ENCODE peak calls at places on chromosome 2, in four cellular contexts. E is spleen; D is cardiac fibroblast; N is CD8-positive, alpha-beta T cell. V is an unnamed sample.

GRCh38 chr2:24123212-24124002 is at the start of the genes FAM228B and PFN4:
- DNase-seq in E (peak; percentile 96), D (peak; percentile 90), N (peak; percentile 64), V (no peak)

GRCh38 chr2:202944403-202944802 is 32.3 kb downstream of the CARF start:
- DNase-seq in E (no peak), D (no peak), N (no peak), V (peak; percentile 24)

GRCh38 chr2:221530653-221531037 is 41.5 kb downstream of the EPHA4 start:
- DNase-seq in E (no peak), D (no peak), N (no peak), V (no peak)

GRCh38 chr2:159229476-159230144 is 56.9 kb downstream of the WDSUB1 start:
- DNase-seq in E (no peak), D (no peak), N (no peak), V (no peak)

GRCh38 chr2:188181439-188181838 is 110.2 kb upstream of the GULP1 start:
- DNase-seq in E (no peak), D (no peak), N (no peak), V (no peak)

GRCh38 chr2:85684806-85685205 is 9.4 kb upstream of the GNLY start:
- DNase-seq in E (no peak), D (no peak), N (no peak), V (no peak)

GRCh38 chr2:30371028-30371708 is 75.9 kb upstream of the LCLAT1 start:
- DNase-seq in E (no peak), D (no peak), N (no peak), V (no peak)

GRCh38 chr2:70553334-70553583 is 367 bp downstream of the TGFA start:
- DNase-seq in E (no peak), D (no peak), N (no peak), V (no peak)

GRCh38 chr2:220215785-220216184 is 588.4 kb downstream of the SLC4A3 start:
- DNase-seq in E (no peak), D (no peak), N (no peak), V (no peak)

GRCh38 chr2:113218283-113219091 is 44.7 kb downstream of the PSD4 start:
- DNase-seq in E (no peak), D (peak; percentile 41), N (no peak), V (no peak)

GRCh38 chr2:185813707-185814106 is 75.1 kb downstream of the FSIP2 start:
- DNase-seq in E (no peak), D (no peak), N (no peak), V (no peak)

GRCh38 chr2:105919826-105920225 is 175.1 kb downstream of the NCK2 start:
- DNase-seq in E (no peak), D (peak; percentile 70), N (peak; percentile 55), V (no peak)

GRCh38 chr2:219596954-219597551 is 604 bp upstream of the STK11IP start:
- DNase-seq in E (no peak), D (peak; percentile 43), N (no peak), V (no peak)

GRCh38 chr2:206116278-206116677 is 30.3 kb upstream of the INO80D start:
- DNase-seq in E (no peak), D (no peak), N (no peak), V (no peak)

GRCh38 chr2:43019536-43020183 is 206.7 kb downstream of the ZFP36L2 start:
- DNase-seq in E (peak; percentile 47), D (no peak), N (no peak), V (no peak)

GRCh38 chr2:136823291-136823690 is 57.9 kb downstream of the THSD7B start:
- DNase-seq in E (no peak), D (no peak), N (no peak), V (no peak)

GRCh38 chr2:100647709-100648108 is 84.9 kb downstream of the PDCL3 start:
- DNase-seq in E (no peak), D (no peak), N (no peak), V (no peak)

GRCh38 chr2:117850015-117850414 is 35.5 kb downstream of the DDX18 start:
- DNase-seq in E (no peak), D (no peak), N (no peak), V (no peak)

GRCh38 chr2:228875152-228875875 is 395.8 kb downstream of the PID1 start:
- DNase-seq in E (no peak), D (peak; percentile 18), N (no peak), V (peak; percentile 20)

GRCh38 chr2:29347774-29348465 is 232.7 kb downstream of the CLIP4 start:
- DNase-seq in E (peak; percentile 13), D (no peak), N (no peak), V (no peak)

GRCh38 chr2:98160574-98160973 is 73.6 kb downstream of the VWA3B start:
- DNase-seq in E (no peak), D (no peak), N (no peak), V (no peak)

GRCh38 chr2:215238485-215239098 is 73.3 kb upstream of the ATIC start:
- DNase-seq in E (no peak), D (peak; percentile 2), N (no peak), V (no peak)

GRCh38 chr2:237806334-237806733 is 7.8 kb downstream of the RBM44 start:
- DNase-seq in E (no peak), D (peak; percentile 62), N (no peak), V (peak; percentile 65)

GRCh38 chr2:239014458-239014857 is 166.6 kb downstream of the TWIST2 start:
- DNase-seq in E (no peak), D (no peak), N (no peak), V (no peak)

GRCh38 chr2:150610670-150611279 is 123.3 kb upstream of the RND3 start:
- DNase-seq in E (no peak), D (peak; percentile 52), N (no peak), V (no peak)

GRCh38 chr2:239774933-239775622 is 250.1 kb downstream of the NDUFA10 start:
- DNase-seq in E (no peak), D (no peak), N (no peak), V (no peak)

GRCh38 chr2:209519911-209520310 is 96.1 kb downstream of the MAP2 start:
- DNase-seq in E (no peak), D (no peak), N (no peak), V (no peak)

GRCh38 chr2:225173909-225174308 is 131.6 kb upstream of the DOCK10 start:
- DNase-seq in E (no peak), D (no peak), N (no peak), V (no peak)

GRCh38 chr2:117470311-117471095 is 344.0 kb upstream of the DDX18 start:
- DNase-seq in E (no peak), D (no peak), N (no peak), V (no peak)

GRCh38 chr2:65850695-65851094 is 418.3 kb upstream of the SPRED2 start:
- DNase-seq in E (no peak), D (no peak), N (no peak), V (no peak)

GRCh38 chr2:229731916-229732315 is 17.6 kb upstream of the DNER start:
- DNase-seq in E (no peak), D (peak; percentile 78), N (no peak), V (no peak)

GRCh38 chr2:199160677-199161465 is 296.9 kb downstream of the SATB2 start:
- DNase-seq in E (no peak), D (peak; percentile 29), N (no peak), V (peak; percentile 67)

GRCh38 chr2:20382965-20383800 is 32.5 kb upstream of the PUM2 start:
- DNase-seq in E (no peak), D (peak; percentile 45), N (no peak), V (no peak)

GRCh38 chr2:8602809-8603208 is 79.0 kb upstream of the ID2 start:
- DNase-seq in E (no peak), D (no peak), N (no peak), V (no peak)

GRCh38 chr2:886072-887022 is 64.3 kb upstream of the SNTG2 start:
- DNase-seq in E (no peak), D (no peak), N (no peak), V (no peak)

GRCh38 chr2:117058366-117058765 is 756.1 kb upstream of the DDX18 start:
- DNase-seq in E (no peak), D (no peak), N (no peak), V (no peak)

GRCh38 chr2:63698825-63699548 is 110.2 kb downstream of the MDH1 start:
- DNase-seq in E (no peak), D (peak; percentile 93), N (peak; percentile 12), V (peak; percentile 68)

GRCh38 chr2:98710709-98711108 is 20.2 kb downstream of the MGAT4A start:
- DNase-seq in E (no peak), D (no peak), N (no peak), V (no peak)

GRCh38 chr2:170486730-170487129 is 228.4 kb upstream of the SP5 start:
- DNase-seq in E (no peak), D (no peak), N (no peak), V (no peak)
- TF ChIP-seq CTCF in E (no peak), D (no peak), N (no peak), V (no peak)

GRCh38 chr2:240912878-240913809 is 7.0 kb downstream of the CROCC2 start:
- DNase-seq in E (no peak), D (no peak), N (no peak), V (no peak)

GRCh38 chr2:240914645-240915525 is 8.7 kb downstream of the CROCC2 start:
- DNase-seq in E (peak; percentile 65), D (no peak), N (no peak), V (no peak)

GRCh38 chr2:240915526-240916335 is 9.6 kb downstream of the CROCC2 start:
- DNase-seq in E (peak; percentile 82), D (no peak), N (no peak), V (no peak)

GRCh38 chr2:240911641-240912265 is 5.6 kb downstream of the CROCC2 start:
- DNase-seq in E (no peak), D (peak; percentile 66), N (no peak), V (no peak)

GRCh38 chr2:240913810-240914644 is 7.9 kb downstream of the CROCC2 start:
- DNase-seq in E (peak; percentile 90), D (peak; percentile 90), N (peak; percentile 70), V (peak; percentile 63)
- H3K4me3 ChIP-seq in E (no peak overlapping the region), D (no peak overlapping the region), N (no peak overlapping the region), V (no peak overlapping the region)

GRCh38 chr2:148259674-148260073 is 238.8 kb downstream of the MBD5 start:
- DNase-seq in E (no peak), D (no peak), N (no peak), V (no peak)
- TF ChIP-seq CTCF in E (no peak), D (no peak), N (no peak), V (no peak)

GRCh38 chr2:148963461-148963860 is 75.0 kb upstream of the LYPD6B start:
- DNase-seq in E (no peak), D (no peak), N (no peak), V (no peak)
- H3K4me3 ChIP-seq in E (no peak overlapping the region), D (no peak overlapping the region), N (no peak overlapping the region), V (no peak overlapping the region)

DNA sequence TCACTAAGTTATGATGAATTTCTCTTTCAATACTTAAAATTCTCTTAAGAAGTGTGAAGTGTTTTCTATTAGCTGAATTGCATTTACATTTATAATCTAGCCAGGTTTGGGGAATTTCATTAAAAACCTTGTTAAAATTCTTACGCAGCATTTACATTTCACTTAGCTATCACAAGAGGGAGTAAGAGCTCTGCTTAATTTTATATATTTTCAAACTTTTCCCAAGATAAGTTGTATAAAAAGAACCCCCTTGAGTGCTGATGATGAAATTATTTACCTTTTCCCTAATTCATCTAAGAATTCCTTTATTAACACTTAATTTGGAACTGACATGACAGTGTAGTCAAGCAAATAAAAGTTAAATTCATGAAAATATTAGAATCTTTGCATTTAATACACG is 54.2 kb upstream of the ZSWIM2 start:
- DNase-seq in E (no peak), D (peak; percentile 36), N (no peak), V (no peak)
- TF ChIP-seq CTCF in E (no peak), D (peak; percentile 48), N (no peak), V (no peak)